ENCODE peak calls at places on chromosomes 16 and 17, in six cellular contexts. One of them, this sample, is unnamed.

GRCh38 chr16:87328846-87329245 is 11.7 kb upstream of the C16orf95 start:
- DNase-seq in NCI-H1048: no peak
- DNase-seq in HTR-8/SVneo: no peak
- DNase-seq in activated T-cell treated with anti-CD3 and anti-CD28 coated beads, Interleukin-2, amount 50 U/mL, for 1 hour: no peak
- DNase-seq in H1: no peak
- DNase-seq in HL-60: no peak
- DNase-seq in this sample: no peak

GRCh38 chr17:28282596-28282995 is 36.4 kb upstream of the TMEM97 start:
- DNase-seq in H1: no peak
- DNase-seq in HL-60: no peak
- DNase-seq in activated T-cell treated with anti-CD3 and anti-CD28 coated beads, Interleukin-2, amount 50 U/mL, for 1 hour: no peak
- DNase-seq in NCI-H1048: no peak
- DNase-seq in HTR-8/SVneo: peak
- DNase-seq in this sample: peak

GRCh38 chr16:68575082-68575481 is 36.0 kb downstream of the ZFP90 start:
- DNase-seq in HTR-8/SVneo: no peak
- DNase-seq in HL-60: no peak
- DNase-seq in NCI-H1048: no peak
- DNase-seq in H1: no peak
- DNase-seq in activated T-cell treated with anti-CD3 and anti-CD28 coated beads, Interleukin-2, amount 50 U/mL, for 1 hour: no peak
- DNase-seq in this sample: no peak

GRCh38 chr16:65044861-65045260 is 77.0 kb downstream of the CDH11 start:
- DNase-seq in HTR-8/SVneo: no peak
- DNase-seq in NCI-H1048: no peak
- DNase-seq in H1: no peak
- DNase-seq in activated T-cell treated with anti-CD3 and anti-CD28 coated beads, Interleukin-2, amount 50 U/mL, for 1 hour: no peak
- DNase-seq in HL-60: no peak
- DNase-seq in this sample: no peak

GRCh38 chr17:80666867-80667266 is 122.2 kb downstream of the RPTOR start:
- DNase-seq in HTR-8/SVneo: no peak
- DNase-seq in HL-60: no peak
- DNase-seq in activated T-cell treated with anti-CD3 and anti-CD28 coated beads, Interleukin-2, amount 50 U/mL, for 1 hour: no peak
- DNase-seq in H1: no peak
- DNase-seq in NCI-H1048: no peak
- DNase-seq in this sample: no peak

GRCh38 chr17:77147357-77147801 is 6.6 kb downstream of the SEC14L1 start:
- DNase-seq in HL-60: no peak
- DNase-seq in H1: no peak
- DNase-seq in HTR-8/SVneo: no peak
- DNase-seq in NCI-H1048: peak
- DNase-seq in activated T-cell treated with anti-CD3 and anti-CD28 coated beads, Interleukin-2, amount 50 U/mL, for 1 hour: no peak
- DNase-seq in this sample: no peak

GRCh38 chr17:82338858-82339633 is 5.5 kb upstream of the SECTM1 start:
- DNase-seq in activated T-cell treated with anti-CD3 and anti-CD28 coated beads, Interleukin-2, amount 50 U/mL, for 1 hour: no peak
- DNase-seq in HL-60: no peak
- DNase-seq in H1: no peak
- DNase-seq in NCI-H1048: no peak
- DNase-seq in HTR-8/SVneo: peak
- DNase-seq in this sample: no peak

GRCh38 chr17:71085238-71086033 is 916.1 kb downstream of the KCNJ2 start:
- DNase-seq in H1: no peak
- DNase-seq in NCI-H1048: no peak
- DNase-seq in activated T-cell treated with anti-CD3 and anti-CD28 coated beads, Interleukin-2, amount 50 U/mL, for 1 hour: no peak
- DNase-seq in HL-60: no peak
- DNase-seq in HTR-8/SVneo: no peak
- DNase-seq in this sample: no peak

GRCh38 chr16:53504665-53505064 is 1.7 kb upstream of the AKTIP start:
- DNase-seq in H1: no peak
- DNase-seq in HTR-8/SVneo: no peak
- DNase-seq in HL-60: no peak
- DNase-seq in activated T-cell treated with anti-CD3 and anti-CD28 coated beads, Interleukin-2, amount 50 U/mL, for 1 hour: peak
- DNase-seq in NCI-H1048: no peak
- DNase-seq in this sample: no peak

GRCh38 chr17:9929873-9930272 is 24.8 kb upstream of the RCVRN start:
- DNase-seq in H1: no peak
- DNase-seq in activated T-cell treated with anti-CD3 and anti-CD28 coated beads, Interleukin-2, amount 50 U/mL, for 1 hour: no peak
- DNase-seq in HTR-8/SVneo: no peak
- DNase-seq in NCI-H1048: no peak
- DNase-seq in HL-60: no peak
- DNase-seq in this sample: no peak

GRCh38 chr17:50501054-50501453 is 7.2 kb upstream of the MYCBPAP start:
- DNase-seq in activated T-cell treated with anti-CD3 and anti-CD28 coated beads, Interleukin-2, amount 50 U/mL, for 1 hour: no peak
- DNase-seq in HTR-8/SVneo: no peak
- DNase-seq in HL-60: no peak
- DNase-seq in H1: no peak
- DNase-seq in NCI-H1048: no peak
- DNase-seq in this sample: no peak

GRCh38 chr17:40564883-40565744 is at the start of gene CCR7:
- DNase-seq in HTR-8/SVneo: no peak
- DNase-seq in H1: no peak
- DNase-seq in NCI-H1048: no peak
- DNase-seq in activated T-cell treated with anti-CD3 and anti-CD28 coated beads, Interleukin-2, amount 50 U/mL, for 1 hour: peak
- DNase-seq in HL-60: no peak
- DNase-seq in this sample: no peak

GRCh38 chr17:28228109-28228840 is 90.7 kb upstream of the TMEM97 start:
- DNase-seq in HTR-8/SVneo: no peak
- DNase-seq in HL-60: no peak
- DNase-seq in H1: no peak
- DNase-seq in activated T-cell treated with anti-CD3 and anti-CD28 coated beads, Interleukin-2, amount 50 U/mL, for 1 hour: no peak
- DNase-seq in NCI-H1048: no peak
- DNase-seq in this sample: no peak

GRCh38 chr17:263773-264172 is 82.3 kb upstream of the DOC2B start:
- DNase-seq in NCI-H1048: no peak
- DNase-seq in activated T-cell treated with anti-CD3 and anti-CD28 coated beads, Interleukin-2, amount 50 U/mL, for 1 hour: no peak
- DNase-seq in HL-60: no peak
- DNase-seq in HTR-8/SVneo: no peak
- DNase-seq in H1: no peak
- DNase-seq in this sample: no peak

GRCh38 chr16:55444754-55445485 is 34.1 kb upstream of the MMP2 start:
- DNase-seq in HTR-8/SVneo: no peak
- DNase-seq in H1: no peak
- DNase-seq in activated T-cell treated with anti-CD3 and anti-CD28 coated beads, Interleukin-2, amount 50 U/mL, for 1 hour: no peak
- DNase-seq in NCI-H1048: no peak
- DNase-seq in HL-60: peak
- DNase-seq in this sample: no peak

GRCh38 chr17:14048169-14048568 is 21.1 kb upstream of the COX10 start:
- DNase-seq in HTR-8/SVneo: no peak
- DNase-seq in HL-60: no peak
- DNase-seq in activated T-cell treated with anti-CD3 and anti-CD28 coated beads, Interleukin-2, amount 50 U/mL, for 1 hour: no peak
- DNase-seq in NCI-H1048: no peak
- DNase-seq in H1: no peak
- DNase-seq in this sample: no peak

GRCh38 chr17:38451030-38451839 is 23.0 kb downstream of the ARHGAP23 start:
- DNase-seq in HL-60: no peak
- DNase-seq in H1: peak
- DNase-seq in HTR-8/SVneo: peak
- DNase-seq in activated T-cell treated with anti-CD3 and anti-CD28 coated beads, Interleukin-2, amount 50 U/mL, for 1 hour: no peak
- DNase-seq in NCI-H1048: no peak
- DNase-seq in this sample: no peak